ENCODE peak calls at places on chromosomes 4 and X, in six cellular contexts. U, P, N, C, Q and V are unnamed samples.

GRCh38 chrX:81957900-81958545 is 756.1 kb downstream of the SH3BGRL start:
- DNase-seq in N (no peak), U (peak), P (no peak), C (no peak), Q (no peak), V (no peak)

GRCh38 chr4:7103599-7104365 is 35.9 kb upstream of the GRPEL1 start:
- DNase-seq in U (no peak), N (no peak), Q (peak), P (no peak), C (peak), V (peak)

GRCh38 chr4:26048962-26049361 is 134.9 kb downstream of the SMIM20 start:
- DNase-seq in Q (no peak), C (no peak), P (no peak), N (no peak), U (peak), V (no peak)

GRCh38 chr4:2948895-2949781 is 14.1 kb downstream of the NOP14 start:
- DNase-seq in N (no peak), Q (no peak), U (peak), C (no peak), P (no peak), V (no peak)

GRCh38 chrX:154892263-154892662 is 6.1 kb downstream of the F8A1 start:
- DNase-seq in N (no peak), C (no peak), P (no peak), U (no peak), Q (no peak), V (no peak)

GRCh38 chrX:125883169-125883568 is 282.9 kb downstream of the DCAF12L2 start:
- DNase-seq in C (no peak), U (no peak), Q (no peak), N (no peak), P (no peak), V (no peak)

GRCh38 chrX:74536142-74537010 is 78.0 kb downstream of the RLIM start:
- DNase-seq in N (no peak), Q (peak), P (peak), U (peak), C (peak), V (peak)

GRCh38 chr4:7772708-7773385 is 166.8 kb downstream of the AFAP1 start:
- DNase-seq in Q (no peak), P (no peak), C (peak), U (no peak), N (no peak), V (no peak)

GRCh38 chr4:153518637-153519384 is 52.7 kb downstream of the TMEM131L start:
- DNase-seq in Q (no peak), U (no peak), C (no peak), N (no peak), P (no peak), V (no peak)

GRCh38 chr4:164169591-164169990 is 584.3 kb upstream of the SMIM31 start:
- DNase-seq in C (no peak), P (no peak), N (no peak), U (no peak), Q (no peak), V (no peak)

GRCh38 chr4:182642831-182643230 is 274.4 kb downstream of the DCTD start:
- DNase-seq in P (peak), Q (no peak), U (no peak), C (no peak), N (peak), V (no peak)

GRCh38 chr4:42205551-42205950 is 53.1 kb upstream of the BEND4 start:
- DNase-seq in N (no peak), C (no peak), U (no peak), Q (no peak), P (no peak), V (no peak)

GRCh38 chr4:159476886-159477285 is 374.0 kb downstream of the RAPGEF2 start:
- DNase-seq in C (no peak), Q (no peak), N (no peak), U (no peak), P (no peak), V (no peak)

GRCh38 chrX:53074987-53075386 is 7.2 kb upstream of the TSPYL2 start:
- DNase-seq in Q (no peak), N (no peak), U (no peak), P (no peak), C (no peak), V (no peak)

GRCh38 chr4:113952452-113953029 is 26.9 kb downstream of the ARSJ start:
- DNase-seq in U (peak), N (no peak), P (peak), Q (no peak), C (no peak), V (no peak)